ENCODE peak calls at places on chromosomes 1 and 21, in four cellular contexts. Y is HCT116, O is suprapubic skin, D is stomach. E is an unnamed sample.
A peak's percentile ranks its signal among the peaks of the same experiment; 100 is the strongest.

GRCh38 chr1:154264454-154264853 is 8.0 kb upstream of the HAX1 start:
- DNase-seq in D (no peak), Y (no peak), O (no peak), E (no peak)

GRCh38 chr1:189434461-189434860 is 1043.2 kb downstream of the BRINP3 start:
- DNase-seq in Y (no peak), D (no peak), O (no peak), E (no peak)

GRCh38 chr1:112508242-112509004 is at the start of gene WNT2B:
- DNase-seq in Y (no peak), D (peak; percentile 36), O (no peak), E (peak; percentile 90)

GRCh38 chr21:45491623-45492022 is 50.6 kb downstream of the SLC19A1 start:
- DNase-seq in D (no peak), Y (no peak), O (no peak), E (peak; percentile 50)

GRCh38 chr1:201582977-201583376 is 44.0 kb downstream of the NAV1 start:
- DNase-seq in Y (no peak), D (no peak), O (no peak), E (no peak)

GRCh38 chr1:205648212-205648910 is 16.6 kb upstream of the ELK4 start:
- DNase-seq in D (no peak), O (no peak), Y (no peak), E (no peak)

GRCh38 chr1:101945884-101946283 is 50.8 kb downstream of the OLFM3 start:
- DNase-seq in D (no peak), O (no peak), Y (no peak), E (no peak)

GRCh38 chr1:22141948-22142314 is 966 bp downstream of the WNT4 start:
- DNase-seq in D (no peak), Y (no peak), O (no peak), E (no peak)

GRCh38 chr1:166197597-166197996 is 30.8 kb upstream of the FAM78B start:
- DNase-seq in Y (no peak), O (no peak), D (no peak), E (no peak)

GRCh38 chr21:38267136-38267535 is 10.3 kb downstream of the KCNJ15 start:
- DNase-seq in O (no peak), Y (no peak), D (no peak), E (no peak)

GRCh38 chr21:42373181-42373907 is 7.0 kb upstream of the TFF1 start:
- DNase-seq in O (no peak), D (no peak), Y (no peak), E (peak; percentile 47)

GRCh38 chr1:215566556-215567490 is at the start of gene KCTD3:
- DNase-seq in Y (no peak), O (peak; percentile 87), D (peak; percentile 76), E (no peak)

GRCh38 chr1:162548170-162548569 is 13.4 kb upstream of the UAP1 start:
- DNase-seq in D (no peak), Y (no peak), O (peak; percentile 83), E (no peak)

GRCh38 chr1:239805888-239806772 is 285.6 kb upstream of the FMN2 start:
- DNase-seq in D (no peak), O (no peak), Y (no peak), E (no peak)

GRCh38 chr1:60936052-60936619 is 146.2 kb upstream of the NFIA start:
- DNase-seq in Y (no peak), O (no peak), D (no peak), E (no peak)

GRCh38 chr1:110087812-110088738 is 17.6 kb upstream of the ALX3 start:
- DNase-seq in D (peak; percentile 52), O (no peak), Y (peak; percentile 31), E (no peak)

GRCh38 chr1:109446236-109446635 is 20.0 kb upstream of the PSMA5 start:
- DNase-seq in O (no peak), Y (no peak), D (no peak), E (no peak)

GRCh38 chr1:61606448-61607312 is 118.3 kb downstream of the TM2D1 start:
- DNase-seq in D (peak; percentile 34), O (peak; percentile 88), Y (no peak), E (peak; percentile 28)

GRCh38 chr1:46535063-46535462 is 16.4 kb downstream of the KNCN start:
- DNase-seq in D (peak; percentile 56), Y (peak; percentile 48), O (no peak), E (no peak)

GRCh38 chr1:110465038-110465813 is 14.3 kb downstream of the PROK1 start:
- DNase-seq in O (no peak), D (no peak), Y (no peak), E (no peak)

GRCh38 chr1:20112279-20113000 is 6.9 kb downstream of the PLA2G2D start:
- DNase-seq in O (peak; percentile 41), D (no peak), Y (no peak), E (no peak)

GRCh38 chr1:7767176-7767575 is 3.9 kb upstream of the VAMP3 start:
- DNase-seq in Y (no peak), O (no peak), D (no peak), E (no peak)

GRCh38 chr1:151814971-151815545 is 9.8 kb upstream of the LINGO4 start:
- DNase-seq in Y (no peak), O (no peak), D (no peak), E (no peak)

GRCh38 chr1:183764981-183765380 is 39.9 kb upstream of the RGL1 start:
- DNase-seq in O (no peak), D (no peak), Y (no peak), E (no peak)

GRCh38 chr1:195733408-195733807 is 874.8 kb downstream of the KCNT2 start:
- DNase-seq in D (no peak), O (no peak), Y (no peak), E (no peak)

GRCh38 chr1:195735140-195735539 is 873.1 kb downstream of the KCNT2 start:
- DNase-seq in D (no peak), Y (no peak), O (no peak), E (no peak)

GRCh38 chr1:195731385-195731784 is 876.9 kb downstream of the KCNT2 start:
- DNase-seq in O (no peak), D (no peak), Y (no peak), E (no peak)

GRCh38 chr1:195738971-195739650 is 869.1 kb downstream of the KCNT2 start:
- DNase-seq in O (no peak), Y (no peak), D (no peak), E (no peak)

DNA sequence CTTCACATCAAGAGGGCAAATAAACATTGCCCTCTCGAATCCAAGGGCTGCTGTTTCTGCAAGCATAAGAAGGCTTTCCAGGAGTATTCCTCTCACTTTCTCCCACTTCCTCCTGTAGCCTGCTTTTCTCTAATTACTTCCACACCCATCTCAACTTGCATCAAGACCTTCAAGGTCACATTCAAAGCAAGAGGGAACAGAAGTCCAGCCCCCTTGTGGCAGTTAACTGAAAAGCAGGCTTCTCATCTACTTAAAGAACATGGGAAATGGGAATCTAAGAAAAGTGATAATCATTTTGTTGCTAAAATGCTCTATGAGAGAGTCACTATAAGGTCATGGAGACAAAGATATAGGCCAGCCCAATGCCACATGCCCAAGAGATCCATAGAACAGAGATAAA is 874.4 kb downstream of the KCNT2 start:
- DNase-seq in Y (peak; percentile 21), O (no peak), D (no peak), E (no peak)
- TF ChIP-seq CTCF in Y (peak; percentile 71), O (no peak), D (no peak), E (no peak)

GRCh38 chr1:247184254-247184653 is 12.4 kb upstream of the ZNF124 start:
- DNase-seq in Y (no peak), O (no peak), D (no peak), E (no peak)
- H3K9me3 ChIP-seq in Y (no peaks in the 10 kb centered on the region), O (peaks cover 23% of the 10 kb centered on the region), D (peaks cover 70% of the 10 kb centered on the region), E (peaks cover 51% of the 10 kb centered on the region)

DNA sequence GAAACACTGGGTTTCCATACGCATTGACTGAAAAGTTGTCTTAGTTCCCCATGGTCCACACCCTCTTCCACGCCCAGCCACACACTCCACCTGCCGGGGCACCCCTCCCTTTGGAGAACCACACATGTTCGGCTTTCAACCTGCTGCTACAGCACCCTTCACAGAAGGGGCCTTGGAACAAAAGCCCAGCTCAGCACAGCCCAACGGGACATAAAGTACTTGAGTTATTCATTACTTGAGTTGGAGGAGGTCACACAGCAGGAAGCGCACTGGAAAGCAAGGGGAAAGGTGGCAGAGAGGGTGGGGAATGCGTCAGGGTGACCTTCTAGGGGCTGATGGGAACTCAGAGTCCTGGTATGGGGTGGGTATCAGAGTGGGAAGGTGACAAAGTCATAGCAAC is 3.0 kb upstream of the ATP1B1 start:
- DNase-seq in D (peak; percentile 80), O (no peak), Y (no peak), E (peak; percentile 87)
- TF ChIP-seq POLR2AphosphoS5 in D (peak; percentile 2), O (no peak), Y (no peak), E (peak; percentile 65)

GRCh38 chr1:78840447-78841251 is 165.9 kb downstream of the ADGRL4 start:
- DNase-seq in Y (no peak), O (no peak), D (no peak), E (no peak)

GRCh38 chr1:78839704-78840277 is 166.7 kb downstream of the ADGRL4 start:
- DNase-seq in O (no peak), Y (peak; percentile 31), D (peak; percentile 32), E (no peak)

DNA sequence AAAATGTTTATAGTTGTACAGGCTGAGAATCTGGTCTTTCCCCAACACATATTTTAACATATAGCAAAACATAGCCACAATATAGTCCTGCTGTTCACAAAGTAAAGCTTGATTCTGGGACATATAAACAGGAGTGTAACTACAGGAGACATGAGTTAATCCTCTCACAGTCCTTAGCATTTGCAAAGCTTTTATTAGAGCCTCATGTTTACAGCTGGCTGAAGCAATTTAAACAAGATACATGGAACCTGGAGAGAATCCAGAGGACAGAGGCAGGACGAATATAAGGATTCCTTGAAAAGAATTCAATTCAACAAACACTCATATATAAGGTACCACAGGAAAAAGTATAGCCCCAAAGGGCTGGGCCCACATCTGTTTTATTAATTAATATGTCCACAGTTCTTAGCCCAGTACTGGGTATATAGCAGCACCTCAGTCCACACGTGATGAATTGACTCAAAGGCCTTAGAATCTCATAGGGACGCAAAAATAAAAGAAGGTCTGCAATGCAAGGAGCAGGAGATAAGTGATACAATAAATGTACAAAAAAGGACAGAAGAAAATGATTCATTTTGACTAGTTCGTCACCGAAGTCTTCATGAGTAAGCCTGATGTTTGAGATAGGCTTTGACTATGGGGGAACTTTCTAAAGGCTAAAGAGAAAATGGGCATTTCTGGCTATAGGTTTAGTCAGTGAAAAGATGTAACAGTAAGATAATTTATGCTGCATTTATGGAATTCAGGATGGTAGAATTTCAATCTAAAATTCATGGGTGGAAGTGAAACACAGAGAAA is 163.2 kb downstream of the ADGRL4 start:
- DNase-seq in Y (no peak), O (no peak), D (no peak), E (no peak)
- TF ChIP-seq CTCF in Y (no peak), O (no peak), D (no peak), E (no peak)

E was measured in upper lobe of left lung.